ENCODE peak calls at places on chromosomes 4 and X, in four cellular contexts. V, H, J and G are unnamed samples.
A peak's percentile ranks its signal among the peaks of the same experiment; 100 is the strongest.

GRCh38 chr4:130573742-130574141 is 1477.8 kb downstream of the C4orf33 start:
- DNase-seq in J (no peak), H (no peak), V (no peak), G (no peak)

GRCh38 chr4:155796031-155796430 is 37.2 kb downstream of the GUCY1B1 start:
- DNase-seq in V (no peak), H (peak; percentile 28), J (no peak), G (no peak)

GRCh38 chr4:186760576-186760975 is 36.9 kb upstream of the FAT1 start:
- DNase-seq in J (no peak), H (no peak), V (no peak), G (no peak)

GRCh38 chrX:38109042-38109904 is 102.9 kb downstream of the SYTL5 start:
- DNase-seq in V (no peak), H (no peak), J (no peak), G (no peak)

GRCh38 chrX:66074920-66075879 is 35.3 kb upstream of the VSIG4 start:
- DNase-seq in H (no peak), V (peak; percentile 73), J (peak; percentile 78), G (peak; percentile 13)

GRCh38 chrX:3124041-3124440 is 82.8 kb downstream of the ARSF start:
- DNase-seq in H (no peak), V (no peak), J (no peak), G (no peak)

GRCh38 chr4:189792819-189793618 is 147.7 kb upstream of the FRG1 start:
- DNase-seq in H (peak; percentile 54), V (peak; percentile 79), J (peak; percentile 62), G (peak; percentile 54)

GRCh38 chr4:76955187-76955586 is 5.6 kb downstream of the SEPTIN11 start:
- DNase-seq in V (no peak), H (no peak), J (no peak), G (no peak)

GRCh38 chr4:122584517-122584916 is 36.3 kb downstream of the IL21 start:
- DNase-seq in H (no peak), V (no peak), J (no peak), G (no peak)

GRCh38 chr4:122542411-122543236 is 78.2 kb downstream of the IL21 start:
- DNase-seq in H (no peak), J (no peak), V (no peak), G (no peak)

GRCh38 chr4:165439344-165439743 is 60.5 kb downstream of the CPE start:
- DNase-seq in V (no peak), H (no peak), J (no peak), G (no peak)

GRCh38 chr4:35970366-35970960 is 273.9 kb downstream of the ARAP2 start:
- DNase-seq in V (no peak), J (no peak), H (no peak), G (no peak)

GRCh38 chr4:183533698-183534097 is 28.8 kb downstream of the ING2 start:
- DNase-seq in H (no peak), V (no peak), J (no peak), G (no peak)

GRCh38 chr4:82380344-82380743 is 6.6 kb upstream of the HNRNPD start:
- DNase-seq in H (peak; percentile 53), J (no peak), V (peak; percentile 82), G (no peak)

GRCh38 chr4:56803473-56803872 is 18.0 kb downstream of the SPINK2 start:
- DNase-seq in V (no peak), J (no peak), H (no peak), G (no peak)

GRCh38 chr4:80465238-80465637 is 129.7 kb downstream of the CFAP299 start:
- DNase-seq in H (no peak), V (no peak), J (no peak), G (no peak)

DNA sequence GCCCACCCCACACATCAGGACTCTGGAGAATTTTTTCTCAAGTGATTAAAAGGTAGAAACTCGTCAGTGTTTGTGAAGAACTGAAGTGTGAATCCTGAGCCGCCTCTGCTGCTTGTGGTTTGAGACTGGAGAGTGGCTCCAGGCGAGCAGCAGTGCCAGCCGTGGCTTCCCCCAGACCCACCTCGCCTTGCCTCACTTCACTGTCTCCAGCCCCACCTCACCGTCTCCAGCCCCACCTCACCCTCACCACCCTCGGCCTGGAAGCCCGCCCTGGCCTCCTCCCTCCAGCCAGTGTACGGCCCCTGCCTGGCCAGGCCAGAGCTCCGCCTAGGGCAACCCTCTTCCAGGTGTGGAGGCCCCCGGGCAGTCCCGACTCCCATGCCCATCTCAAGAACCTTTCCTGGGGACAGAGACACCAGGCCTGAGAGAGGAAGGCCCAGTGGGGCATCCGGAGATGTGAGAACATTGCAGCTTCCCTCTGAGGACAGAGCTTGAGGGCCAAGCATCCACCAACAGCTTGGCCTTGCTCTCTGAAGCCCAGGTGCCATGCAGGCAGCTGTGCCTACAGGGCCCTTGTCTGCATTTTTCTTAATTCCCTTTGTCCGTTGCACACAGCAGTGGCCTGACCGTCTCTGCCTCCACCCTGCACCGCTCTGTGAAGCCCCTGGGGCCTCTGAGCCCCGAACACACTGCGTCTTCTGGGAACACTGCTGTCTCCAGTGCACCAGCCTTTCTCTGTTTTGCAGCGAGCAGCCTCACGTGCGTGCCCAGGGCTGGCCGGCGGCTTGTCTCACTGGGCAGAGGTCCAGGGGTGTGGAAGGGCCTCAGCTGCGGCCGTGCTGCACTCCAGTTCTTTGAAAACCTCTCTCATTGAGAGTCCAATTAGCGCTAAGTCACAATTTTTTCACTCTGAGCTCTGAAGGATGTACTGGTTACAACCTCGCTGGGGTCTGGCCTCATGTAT is 13.8 kb downstream of the SH3BP2 start:
- DNase-seq in J (peak; percentile 83), H (no peak), V (peak; percentile 92), G (no peak)
- H3K4me1 ChIP-seq in J (peaks cover 50% of the 10 kb centered on the region), H (peaks cover 23% of the 10 kb centered on the region), V (peaks cover 19% of the 10 kb centered on the region), G (peaks cover 9% of the 10 kb centered on the region)

DNA sequence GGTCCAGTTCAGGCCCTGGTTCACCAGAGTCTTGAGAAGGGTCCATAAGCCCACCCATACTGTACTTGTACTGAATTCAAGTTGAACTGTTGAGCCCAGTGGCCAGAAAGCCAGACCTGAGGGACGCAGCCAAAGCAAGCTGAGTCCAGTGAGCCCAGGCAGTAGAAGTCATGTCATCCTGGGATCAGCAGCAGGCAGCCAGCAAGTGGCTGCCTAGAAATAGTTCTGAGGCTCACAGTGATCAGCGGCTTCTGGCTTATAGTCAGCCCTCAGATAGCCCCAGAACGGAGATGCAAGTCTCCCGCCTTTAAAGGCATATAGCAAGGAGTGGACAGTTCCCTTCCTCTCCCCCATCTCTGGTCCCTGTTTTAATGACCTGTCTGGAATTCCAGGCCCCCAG is 347.1 kb downstream of the FBXW7 start:
- DNase-seq in J (no peak), H (no peak), V (no peak), G (no peak)
- H3K27ac ChIP-seq in J (no peak overlapping the region), H (no peak overlapping the region), V (no peak overlapping the region), G (no peak overlapping the region)

DNA sequence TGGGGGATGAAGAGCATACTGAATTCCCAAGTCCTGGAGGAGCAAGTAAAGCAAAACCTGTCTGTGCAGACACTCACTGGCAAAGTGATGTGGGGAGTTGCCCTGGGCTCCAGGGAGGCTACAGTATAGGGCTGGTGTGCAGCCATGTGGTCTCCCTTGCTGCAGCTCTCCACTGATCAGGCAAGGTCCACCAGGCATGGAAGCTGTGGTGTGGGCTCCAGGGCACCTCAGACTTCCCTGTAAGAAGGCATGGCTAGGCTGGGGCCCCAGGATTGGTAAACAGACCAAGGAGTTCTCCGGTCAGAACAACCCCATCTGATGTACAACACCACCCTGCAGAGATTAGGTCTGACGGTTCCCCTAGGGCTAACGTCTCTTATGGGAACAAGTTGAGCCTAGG is 241.9 kb upstream of the NDST4 start:
- DNase-seq in V (no peak), H (no peak), J (no peak), G (no peak)
- H3K9me3 ChIP-seq in V (no peaks in the 10 kb centered on the region), H (peaks cover 4% of the 10 kb centered on the region), J (no peaks in the 10 kb centered on the region), G (no peaks in the 10 kb centered on the region)

GRCh38 chr4:110945600-110945999 is 322.7 kb upstream of the PITX2 start:
- DNase-seq in V (peak; percentile 20), J (no peak), H (no peak), G (no peak)
- H3K4me1 ChIP-seq in V (no peaks in the 10 kb centered on the region), J (no peaks in the 10 kb centered on the region), H (no peaks in the 10 kb centered on the region), G (no peaks in the 10 kb centered on the region)

DNA sequence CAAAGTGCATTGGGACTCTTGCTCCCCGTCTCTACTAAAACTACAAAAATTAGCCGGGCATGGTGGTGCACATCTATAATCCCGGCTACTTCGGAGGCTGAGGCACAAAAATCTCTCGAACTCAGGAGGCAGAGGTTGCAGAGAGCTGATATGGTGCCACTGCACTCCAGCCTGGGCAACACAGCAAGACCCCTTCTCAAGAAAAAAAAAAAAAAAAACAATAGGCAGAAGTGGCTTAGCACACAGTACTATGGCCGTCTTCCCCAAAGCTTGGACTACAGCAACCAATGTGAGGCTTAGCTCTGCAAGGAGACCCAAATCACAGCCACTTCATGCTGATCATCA is 162.8 kb upstream of the PRDX4 start:
- DNase-seq in J (no peak), V (no peak), H (no peak), G (no peak)
- H3K27ac ChIP-seq in J (no peak overlapping the region), V (peak overlapping the region; percentile 72), H (no peak overlapping the region), G (no peak overlapping the region)

GRCh38 chr4:188091-188490 is 63.8 kb downstream of the ZNF718 start:
- DNase-seq in H (no peak), V (no peak), J (no peak), G (no peak)
- H3K9me3 ChIP-seq in H (peaks cover 14% of the 10 kb centered on the region), V (peaks cover 2% of the 10 kb centered on the region), J (peaks cover 36% of the 10 kb centered on the region), G (peaks cover 24% of the 10 kb centered on the region)

GRCh38 chr4:170698334-170698733 is 608.6 kb upstream of the AADAT start:
- DNase-seq in H (no peak), J (no peak), V (no peak), G (no peak)

GRCh38 chr4:170697845-170698244 is 608.1 kb upstream of the AADAT start:
- DNase-seq in H (no peak), V (no peak), J (no peak), G (no peak)

GRCh38 chr4:170697045-170697444 is 607.3 kb upstream of the AADAT start:
- DNase-seq in J (no peak), H (no peak), V (no peak), G (no peak)

GRCh38 chr4:170705907-170706306 is 616.2 kb upstream of the AADAT start:
- DNase-seq in V (no peak), J (no peak), H (no peak), G (no peak)

GRCh38 chr4:170700064-170700463 is 610.3 kb upstream of the AADAT start:
- DNase-seq in H (no peak), J (no peak), V (no peak), G (no peak)
- H3K4me1 ChIP-seq in H (no peaks in the 10 kb centered on the region), J (no peaks in the 10 kb centered on the region), V (no peaks in the 10 kb centered on the region), G (no peaks in the 10 kb centered on the region)

GRCh38 chr4:113574636-113575103 is 186.9 kb downstream of the CAMK2D start:
- DNase-seq in H (no peak), J (no peak), V (no peak), G (no peak)

GRCh38 chr4:113575391-113575790 is 186.1 kb downstream of the CAMK2D start:
- DNase-seq in V (no peak), J (no peak), H (no peak), G (no peak)

GRCh38 chr4:113576947-113577678 is 184.4 kb downstream of the CAMK2D start:
- DNase-seq in H (no peak), V (no peak), J (no peak), G (no peak)

GRCh38 chr4:113572620-113573019 is 188.9 kb downstream of the CAMK2D start:
- DNase-seq in H (no peak), V (no peak), J (no peak), G (no peak)
- H3K27ac ChIP-seq in H (no peak overlapping the region), V (no peak overlapping the region), J (no peak overlapping the region), G (no peak overlapping the region)

DNA sequence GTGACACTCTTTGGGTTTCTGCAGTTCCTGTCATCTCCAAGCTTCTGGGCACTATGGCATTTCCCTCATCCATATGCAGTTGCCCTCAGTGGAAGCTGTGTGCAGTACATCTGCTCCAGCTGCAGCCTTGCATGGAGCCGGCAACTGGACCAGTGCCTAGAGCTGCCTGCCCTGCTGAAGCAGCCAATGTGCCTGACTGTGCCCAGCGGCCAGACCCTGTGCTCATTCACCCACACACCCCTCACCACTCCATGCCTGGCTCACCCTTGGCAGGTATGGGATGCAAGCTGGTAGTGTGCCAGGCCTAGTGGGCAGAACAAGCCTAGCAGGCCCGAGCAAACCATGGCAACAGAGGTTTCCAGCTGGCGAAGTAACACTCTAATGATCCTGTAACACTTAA is 370.8 kb downstream of the FSTL5 start:
- DNase-seq in H (no peak), V (peak; percentile 17), J (no peak), G (no peak)
- H3K9me3 ChIP-seq in H (peaks cover 4% of the 10 kb centered on the region), V (no peaks in the 10 kb centered on the region), J (no peaks in the 10 kb centered on the region), G (no peaks in the 10 kb centered on the region)